ENCODE peak calls at places on chromosomes 13 and 19, in eight cellular contexts. One of them, this sample, is unnamed.

GRCh38 chr13:108120332-108120731 is 95.0 kb downstream of the LIG4 start:
- DNase-seq in T-helper 1 cell: no peak
- DNase-seq in A172: no peak
- DNase-seq in skeletal muscle cell: no peak
- DNase-seq in aorta: no peak
- DNase-seq in small intestine: no peak
- DNase-seq in ovary: no peak
- DNase-seq in HFFc6: no peak
- DNase-seq in this sample: no peak

GRCh38 chr13:35649162-35649561 is 172.7 kb upstream of the MAB21L1 start:
- DNase-seq in T-helper 1 cell: no peak
- DNase-seq in A172: no peak
- DNase-seq in skeletal muscle cell: peak; percentile 20
- DNase-seq in aorta: no peak
- DNase-seq in small intestine: no peak
- DNase-seq in ovary: no peak
- DNase-seq in HFFc6: no peak
- DNase-seq in this sample: no peak

GRCh38 chr13:49635599-49636433 is 7.5 kb downstream of the ARL11 start:
- DNase-seq in T-helper 1 cell: peak; percentile 9
- DNase-seq in A172: no peak
- DNase-seq in skeletal muscle cell: peak; percentile 17
- DNase-seq in aorta: no peak
- DNase-seq in small intestine: peak; percentile 90
- DNase-seq in ovary: peak; percentile 27
- DNase-seq in HFFc6: no peak
- DNase-seq in this sample: no peak

GRCh38 chr13:105403065-105403464 is 1132.4 kb downstream of the EFNB2 start:
- DNase-seq in T-helper 1 cell: no peak
- DNase-seq in A172: no peak
- DNase-seq in skeletal muscle cell: no peak
- DNase-seq in aorta: no peak
- DNase-seq in small intestine: no peak
- DNase-seq in ovary: no peak
- DNase-seq in HFFc6: no peak
- DNase-seq in this sample: no peak

GRCh38 chr13:95723428-95723827 is 46.5 kb downstream of the DNAJC3 start:
- DNase-seq in T-helper 1 cell: no peak
- DNase-seq in A172: no peak
- DNase-seq in skeletal muscle cell: no peak
- DNase-seq in aorta: no peak
- DNase-seq in small intestine: no peak
- DNase-seq in ovary: no peak
- DNase-seq in HFFc6: no peak
- DNase-seq in this sample: no peak

GRCh38 chr19:3284759-3285646 is 60.5 kb downstream of the CELF5 start:
- DNase-seq in T-helper 1 cell: peak; percentile 70
- DNase-seq in A172: peak; percentile 36
- DNase-seq in skeletal muscle cell: no peak
- DNase-seq in aorta: peak; percentile 83
- DNase-seq in small intestine: peak; percentile 48
- DNase-seq in ovary: peak; percentile 99
- DNase-seq in HFFc6: peak; percentile 22
- DNase-seq in this sample: peak; percentile 98

GRCh38 chr13:34174671-34175145 is 356.8 kb downstream of the RFC3 start:
- DNase-seq in T-helper 1 cell: no peak
- DNase-seq in A172: no peak
- DNase-seq in skeletal muscle cell: no peak
- DNase-seq in aorta: no peak
- DNase-seq in small intestine: no peak
- DNase-seq in ovary: no peak
- DNase-seq in HFFc6: peak; percentile 55
- DNase-seq in this sample: no peak

GRCh38 chr19:46976845-46977320 is 42.8 kb upstream of the NPAS1 start:
- DNase-seq in T-helper 1 cell: no peak
- DNase-seq in A172: peak; percentile 61
- DNase-seq in skeletal muscle cell: no peak
- DNase-seq in aorta: no peak
- DNase-seq in small intestine: no peak
- DNase-seq in ovary: no peak
- DNase-seq in HFFc6: peak; percentile 74
- DNase-seq in this sample: no peak

GRCh38 chr13:40503966-40504591 is 162.4 kb downstream of the FOXO1 start:
- DNase-seq in T-helper 1 cell: no peak
- DNase-seq in A172: peak; percentile 87
- DNase-seq in skeletal muscle cell: peak; percentile 81
- DNase-seq in aorta: no peak
- DNase-seq in small intestine: peak; percentile 55
- DNase-seq in ovary: no peak
- DNase-seq in HFFc6: peak; percentile 67
- DNase-seq in this sample: no peak

GRCh38 chr19:49512970-49513745 is 697 bp downstream of the FCGRT start:
- DNase-seq in T-helper 1 cell: no peak
- DNase-seq in A172: no peak
- DNase-seq in skeletal muscle cell: no peak
- DNase-seq in aorta: no peak
- DNase-seq in small intestine: peak; percentile 89
- DNase-seq in ovary: peak; percentile 76
- DNase-seq in HFFc6: no peak
- DNase-seq in this sample: peak; percentile 80

GRCh38 chr19:19385900-19386339 is 19.6 kb upstream of the GATAD2A start:
- DNase-seq in T-helper 1 cell: no peak
- DNase-seq in A172: no peak
- DNase-seq in skeletal muscle cell: no peak
- DNase-seq in aorta: peak; percentile 85
- DNase-seq in small intestine: no peak
- DNase-seq in ovary: no peak
- DNase-seq in HFFc6: peak; percentile 33
- DNase-seq in this sample: no peak

GRCh38 chr13:25468330-25469178 is 96.8 kb downstream of the ATP8A2 start:
- DNase-seq in T-helper 1 cell: no peak
- DNase-seq in A172: no peak
- DNase-seq in skeletal muscle cell: no peak
- DNase-seq in aorta: no peak
- DNase-seq in small intestine: no peak
- DNase-seq in ovary: no peak
- DNase-seq in HFFc6: no peak
- DNase-seq in this sample: no peak

GRCh38 chr19:55173717-55174409 is 6.2 kb downstream of the SYT5 start:
- DNase-seq in T-helper 1 cell: no peak
- DNase-seq in A172: peak; percentile 92
- DNase-seq in skeletal muscle cell: no peak
- DNase-seq in aorta: peak; percentile 86
- DNase-seq in small intestine: peak; percentile 25
- DNase-seq in ovary: peak; percentile 51
- DNase-seq in HFFc6: peak; percentile 81
- DNase-seq in this sample: peak; percentile 70

GRCh38 chr19:7657047-7657779 is 11.6 kb upstream of the RETN start:
- DNase-seq in T-helper 1 cell: no peak
- DNase-seq in A172: no peak
- DNase-seq in skeletal muscle cell: no peak
- DNase-seq in aorta: no peak
- DNase-seq in small intestine: no peak
- DNase-seq in ovary: no peak
- DNase-seq in HFFc6: no peak
- DNase-seq in this sample: no peak

GRCh38 chr13:46663216-46663615 is 110.2 kb downstream of the LRCH1 start:
- DNase-seq in T-helper 1 cell: no peak
- DNase-seq in A172: no peak
- DNase-seq in skeletal muscle cell: no peak
- DNase-seq in aorta: no peak
- DNase-seq in small intestine: no peak
- DNase-seq in ovary: no peak
- DNase-seq in HFFc6: no peak
- DNase-seq in this sample: no peak

GRCh38 chr13:40983269-40983668 is 35.8 kb downstream of the ELF1 start:
- DNase-seq in T-helper 1 cell: no peak
- DNase-seq in A172: peak; percentile 13
- DNase-seq in skeletal muscle cell: no peak
- DNase-seq in aorta: no peak
- DNase-seq in small intestine: no peak
- DNase-seq in ovary: no peak
- DNase-seq in HFFc6: no peak
- DNase-seq in this sample: no peak

GRCh38 chr13:104616990-104617389 is 1550.8 kb upstream of the SLC10A2 start:
- DNase-seq in T-helper 1 cell: no peak
- DNase-seq in A172: no peak
- DNase-seq in skeletal muscle cell: no peak
- DNase-seq in aorta: no peak
- DNase-seq in small intestine: no peak
- DNase-seq in ovary: no peak
- DNase-seq in HFFc6: no peak
- DNase-seq in this sample: no peak

GRCh38 chr13:79389031-79389430 is 17.0 kb downstream of the RBM26 start:
- DNase-seq in T-helper 1 cell: no peak
- DNase-seq in A172: no peak
- DNase-seq in skeletal muscle cell: no peak
- DNase-seq in aorta: no peak
- DNase-seq in small intestine: no peak
- DNase-seq in ovary: no peak
- DNase-seq in HFFc6: no peak
- DNase-seq in this sample: no peak

GRCh38 chr13:43431279-43431678 is 355.5 kb downstream of the ENOX1 start:
- DNase-seq in T-helper 1 cell: no peak
- DNase-seq in A172: no peak
- DNase-seq in skeletal muscle cell: no peak
- DNase-seq in aorta: no peak
- DNase-seq in small intestine: no peak
- DNase-seq in ovary: no peak
- DNase-seq in HFFc6: no peak
- DNase-seq in this sample: no peak

GRCh38 chr19:5230730-5231555 is 109.7 kb downstream of the PTPRS start:
- DNase-seq in T-helper 1 cell: no peak
- DNase-seq in A172: no peak
- DNase-seq in skeletal muscle cell: no peak
- DNase-seq in aorta: no peak
- DNase-seq in small intestine: no peak
- DNase-seq in ovary: no peak
- DNase-seq in HFFc6: no peak
- DNase-seq in this sample: no peak

GRCh38 chr19:5966215-5966614 is 11.7 kb downstream of the RANBP3 start:
- DNase-seq in T-helper 1 cell: no peak
- DNase-seq in A172: no peak
- DNase-seq in skeletal muscle cell: no peak
- DNase-seq in aorta: no peak
- DNase-seq in small intestine: no peak
- DNase-seq in ovary: no peak
- DNase-seq in HFFc6: no peak
- DNase-seq in this sample: no peak

GRCh38 chr19:1819211-1819975 is 7.3 kb upstream of the ATP8B3 start:
- DNase-seq in T-helper 1 cell: no peak
- DNase-seq in A172: no peak
- DNase-seq in skeletal muscle cell: no peak
- DNase-seq in aorta: no peak
- DNase-seq in small intestine: no peak
- DNase-seq in ovary: no peak
- DNase-seq in HFFc6: no peak
- DNase-seq in this sample: no peak

GRCh38 chr13:77519808-77520207 is 15.7 kb upstream of the SCEL start:
- DNase-seq in T-helper 1 cell: no peak
- DNase-seq in A172: peak; percentile 44
- DNase-seq in skeletal muscle cell: no peak
- DNase-seq in aorta: no peak
- DNase-seq in small intestine: no peak
- DNase-seq in ovary: no peak
- DNase-seq in HFFc6: no peak
- DNase-seq in this sample: no peak

GRCh38 chr19:28746486-28746885 is 466.5 kb downstream of the UQCRFS1 start:
- DNase-seq in T-helper 1 cell: no peak
- DNase-seq in A172: no peak
- DNase-seq in skeletal muscle cell: no peak
- DNase-seq in aorta: no peak
- DNase-seq in small intestine: no peak
- DNase-seq in ovary: no peak
- DNase-seq in HFFc6: no peak
- DNase-seq in this sample: no peak

GRCh38 chr19:41325947-41326706 is 16.2 kb downstream of the CCDC97 start:
- DNase-seq in T-helper 1 cell: no peak
- DNase-seq in A172: no peak
- DNase-seq in skeletal muscle cell: peak; percentile 56
- DNase-seq in aorta: no peak
- DNase-seq in small intestine: no peak
- DNase-seq in ovary: peak; percentile 55
- DNase-seq in HFFc6: peak; percentile 57
- DNase-seq in this sample: no peak